ENCODE peak calls at places on chromosomes 13 and 19, in eight cellular contexts. G, H, W, P, O, S, K and A are unnamed samples.

GRCh38 chr19:51456541-51457290 is 1.5 kb downstream of the SIGLEC8 start:
- DNase-seq in K (no peak), G (no peak), S (no peak), W (no peak), H (no peak), P (no peak), O (no peak), A (no peak)

GRCh38 chr19:1467512-1468273 is 11.3 kb downstream of the C19orf25 start:
- DNase-seq in H (no peak), O (no peak), K (peak; percentile 56), P (no peak), G (no peak), S (peak; percentile 43), W (no peak), A (no peak)

GRCh38 chr13:35760678-35761308 is 284.3 kb upstream of the MAB21L1 start:
- DNase-seq in W (no peak), P (no peak), H (no peak), S (peak; percentile 21), O (no peak), K (no peak), G (no peak), A (peak; percentile 25)

GRCh38 chr13:43316997-43317396 is 293.6 kb downstream of the DNAJC15 start:
- DNase-seq in G (no peak), W (no peak), H (no peak), O (peak; percentile 73), K (no peak), P (peak; percentile 78), S (no peak), A (peak; percentile 65)

GRCh38 chr13:32125746-32126145 is 94.2 kb downstream of the FRY start:
- DNase-seq in P (no peak), H (no peak), G (no peak), K (no peak), W (no peak), O (peak; percentile 70), S (no peak), A (no peak)

GRCh38 chr19:49926520-49926919 is 2.5 kb upstream of the ATF5 start:
- DNase-seq in S (no peak), O (no peak), K (no peak), G (no peak), P (no peak), W (no peak), H (no peak), A (no peak)

GRCh38 chr13:33279898-33280549 is 5.5 kb downstream of the STARD13 start:
- DNase-seq in K (no peak), O (peak; percentile 94), G (no peak), P (peak; percentile 96), S (no peak), W (peak; percentile 91), H (no peak), A (peak; percentile 50)

GRCh38 chr13:81275666-81276258 is 934.8 kb upstream of the SPRY2 start:
- DNase-seq in W (no peak), H (no peak), S (peak; percentile 6), K (peak; percentile 17), P (no peak), O (no peak), G (no peak), A (no peak)

GRCh38 chr13:33286143-33286542 is 588 bp upstream of the STARD13 start:
- DNase-seq in P (no peak), S (no peak), O (no peak), H (peak; percentile 47), K (no peak), G (no peak), W (no peak), A (peak; percentile 72)